ENCODE peak calls at places on chromosomes 6 and 20, in four cellular contexts. I, E, D and H are unnamed samples.

GRCh38 chr20:3911956-3912355 is 22.8 kb downstream of the PANK2 start:
- DNase-seq in E (no peak), I (no peak), D (no peak), H (no peak)

GRCh38 chr20:51930775-51931174 is 128.5 kb upstream of the SALL4 start:
- DNase-seq in I (peak; percentile 95), E (no peak), D (no peak), H (no peak)

GRCh38 chr6:142400495-142400894 is 98.7 kb downstream of the ADGRG6 start:
- DNase-seq in E (no peak), D (no peak), I (peak; percentile 98), H (no peak)

GRCh38 chr20:38221041-38221589 is 39.4 kb downstream of the KIAA1755 start:
- DNase-seq in I (peak; percentile 60), D (no peak), E (peak; percentile 68), H (no peak)

GRCh38 chr6:147793871-147794643 is 285.6 kb downstream of the SAMD5 start:
- DNase-seq in D (no peak), I (no peak), E (no peak), H (no peak)

GRCh38 chr6:41080623-41081022 is 7.8 kb downstream of the NFYA start:
- DNase-seq in D (no peak), E (no peak), I (no peak), H (no peak)

GRCh38 chr6:34159844-34160243 is 14.0 kb upstream of the GRM4 start:
- DNase-seq in E (no peak), I (no peak), D (no peak), H (no peak)

GRCh38 chr20:62918137-62918536 is 8.2 kb downstream of the DIDO1 start:
- DNase-seq in D (no peak), I (no peak), E (no peak), H (no peak)

GRCh38 chr20:9411833-9412232 is 102.6 kb upstream of the LAMP5 start:
- DNase-seq in I (no peak), D (no peak), E (no peak), H (no peak)

GRCh38 chr20:23437126-23437894 is 2.2 kb upstream of the CSTL1 start:
- DNase-seq in E (no peak), D (no peak), I (peak; percentile 17), H (peak; percentile 37)

GRCh38 chr20:2757001-2757400 is 43.4 kb downstream of the CPXM1 start:
- DNase-seq in E (no peak), I (no peak), D (no peak), H (peak; percentile 82)

GRCh38 chr6:170292778-170293164 is 1.9 kb upstream of the DLL1 start:
- DNase-seq in I (no peak), E (no peak), D (no peak), H (no peak)

GRCh38 chr6:29227235-29227634 is 56.5 kb downstream of the OR2J2 start:
- DNase-seq in D (no peak), I (no peak), E (no peak), H (no peak)

GRCh38 chr6:66183982-66184555 is 477.0 kb upstream of the EYS start:
- DNase-seq in D (no peak), E (no peak), I (no peak), H (no peak)

GRCh38 chr6:150466196-150466595 is 97.4 kb downstream of the IYD start:
- DNase-seq in I (no peak), D (peak; percentile 8), E (no peak), H (no peak)

GRCh38 chr6:157148391-157149323 is 174.7 kb downstream of the TMEM242 start:
- DNase-seq in D (no peak), E (no peak), I (peak; percentile 97), H (no peak)

GRCh38 chr6:25320459-25320858 is 41.3 kb downstream of the CARMIL1 start:
- DNase-seq in D (no peak), I (peak; percentile 46), E (no peak), H (no peak)

GRCh38 chr20:10040070-10040970 is 5.5 kb downstream of the ANKEF1 start:
- DNase-seq in I (peak; percentile 74), D (no peak), E (no peak), H (no peak)

GRCh38 chr6:1616556-1617463 is 7.1 kb downstream of the FOXC1 start:
- DNase-seq in I (peak; percentile 65), D (no peak), E (no peak), H (no peak)
- H3K27me3 ChIP-seq in I (no peaks in the 10 kb centered on the region), D (peaks cover 34% of the 10 kb centered on the region), E (peaks cover 82% of the 10 kb centered on the region), H (peaks cover 22% of the 10 kb centered on the region)

GRCh38 chr20:17938889-17939619 is 29.5 kb downstream of the SNX5 start:
- DNase-seq in E (no peak), I (peak; percentile 70), D (no peak), H (no peak)
- TF ChIP-seq POLR2A in E (no peak), I (peak; percentile 14), D (no peak), H (no peak)

GRCh38 chr6:158816329-158816728 is 2.8 kb downstream of the EZR start:
- DNase-seq in I (no peak), D (no peak), E (no peak), H (no peak)
- TF ChIP-seq POLR2AphosphoS5 in I (no peak), D (no peak), E (no peak), H (no peak)

GRCh38 chr20:611843-612185 is 1.7 kb upstream of the TCF15 start:
- DNase-seq in I (peak; percentile 50), E (no peak), D (no peak), H (no peak)

GRCh38 chr20:608970-609369 is 1.1 kb downstream of the TCF15 start:
- DNase-seq in I (no peak), E (no peak), D (no peak), H (no peak)

GRCh38 chr20:610130-611046 is at the start of gene TCF15:
- DNase-seq in E (no peak), I (peak; percentile 34), D (no peak), H (no peak)

GRCh38 chr20:609371-609964 is 641 bp downstream of the TCF15 start:
- DNase-seq in D (no peak), I (no peak), E (no peak), H (no peak)

GRCh38 chr20:611047-611842 is 1.1 kb upstream of the TCF15 start:
- DNase-seq in E (no peak), I (no peak), D (no peak), H (no peak)
- H3K27me3 ChIP-seq in E (peaks cover 73% of the 10 kb centered on the region), I (peaks cover 50% of the 10 kb centered on the region), D (peaks cover 21% of the 10 kb centered on the region), H (no peaks in the 10 kb centered on the region)

DNA sequence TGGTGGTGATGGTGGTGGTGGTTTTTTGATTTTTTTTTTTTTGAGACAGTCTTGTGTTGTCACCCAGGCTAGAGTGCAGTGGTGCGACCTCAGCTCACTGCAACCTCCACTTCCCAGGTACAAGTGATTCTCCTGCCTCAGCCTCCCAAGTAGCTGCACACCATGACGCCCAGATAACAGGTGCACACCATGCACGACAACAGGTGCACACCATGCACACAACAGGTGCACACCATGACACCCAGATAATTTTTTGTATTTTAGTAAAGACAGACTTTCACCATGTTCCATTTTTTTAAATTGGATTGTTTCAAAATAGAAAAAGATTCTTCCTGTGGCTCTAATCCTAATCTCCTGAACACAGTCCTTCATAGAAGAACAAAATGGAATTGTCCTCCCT is 257.9 kb downstream of the ALDH8A1 start:
- DNase-seq in D (no peak), E (no peak), I (no peak), H (no peak)
- TF ChIP-seq POLR2A in D (no peak), E (no peak), I (no peak), H (no peak)